ENCODE peak calls at places on chromosomes 1 and 21, in eight cellular contexts. X is CD4-positive, alpha-beta memory T cell; F is GM23338; J is astrocyte of the spinal cord; I is left lung; O is neural progenitor cell; U is brain microvascular endothelial cell; Z is psoas muscle. K is an unnamed sample.

GRCh38 chr1:1889847-1890505 is 911 bp downstream of the GNB1 start:
- DNase-seq in X (peak; percentile 40), F (peak; percentile 72), J (no peak), I (peak; percentile 97), O (peak; percentile 60), U (peak; percentile 19), Z (peak; percentile 82), K (peak; percentile 14)

GRCh38 chr1:154955039-154955717 is 721 bp downstream of the PBXIP1 start:
- DNase-seq in X (peak; percentile 98), F (peak; percentile 89), J (peak; percentile 80), I (no peak), O (peak; percentile 90), U (peak; percentile 90), Z (peak; percentile 71), K (peak; percentile 61)

GRCh38 chr1:169102567-169102966 is 3.9 kb upstream of the ATP1B1 start:
- DNase-seq in X (no peak), F (no peak), J (peak; percentile 88), I (peak; percentile 41), O (peak; percentile 43), U (peak; percentile 75), Z (no peak), K (peak; percentile 84)

GRCh38 chr1:19640363-19641316 is 3.5 kb upstream of the NBL1 start:
- DNase-seq in X (no peak), F (peak; percentile 88), J (peak; percentile 88), I (no peak), O (peak; percentile 94), U (peak; percentile 37), Z (no peak), K (no peak)

GRCh38 chr1:230851291-230851691 is 17.0 kb downstream of the C1orf198 start:
- DNase-seq in X (no peak), F (peak; percentile 65), J (peak; percentile 78), I (no peak), O (peak; percentile 58), U (peak; percentile 61), Z (no peak), K (no peak)

GRCh38 chr1:192555399-192555798 is 20.2 kb upstream of the RGS1 start:
- DNase-seq in X (no peak), F (no peak), J (no peak), I (no peak), O (no peak), U (no peak), Z (no peak), K (no peak)

GRCh38 chr1:227885648-227886502 is 61.9 kb downstream of the WNT9A start:
- DNase-seq in X (no peak), F (no peak), J (peak; percentile 40), I (peak; percentile 84), O (no peak), U (peak; percentile 45), Z (peak; percentile 84), K (peak; percentile 19)

GRCh38 chr1:48462716-48463285 is 9.2 kb downstream of the SPATA6 start:
- DNase-seq in X (no peak), F (peak; percentile 37), J (no peak), I (no peak), O (peak; percentile 12), U (no peak), Z (no peak), K (no peak)

GRCh38 chr1:66752000-66752592 is at the start of gene DYNLT5:
- DNase-seq in X (no peak), F (peak; percentile 80), J (peak; percentile 52), I (peak; percentile 92), O (peak; percentile 77), U (peak; percentile 56), Z (peak; percentile 72), K (peak; percentile 62)

GRCh38 chr21:35779690-35780570 is 280.4 kb downstream of the SETD4 start:
- DNase-seq in X (no peak), F (no peak), J (peak; percentile 84), I (no peak), O (no peak), U (peak; percentile 80), Z (no peak), K (peak; percentile 79)

GRCh38 chr1:28503117-28503516 is 2.7 kb upstream of the RCC1 start:
- DNase-seq in X (no peak), F (no peak), J (no peak), I (no peak), O (no peak), U (no peak), Z (no peak), K (no peak)

GRCh38 chr1:6367381-6368007 is 26.1 kb downstream of the ACOT7 start:
- DNase-seq in X (no peak), F (no peak), J (no peak), I (no peak), O (no peak), U (no peak), Z (no peak), K (peak; percentile 44)

GRCh38 chr1:8182034-8182761 is 135.7 kb upstream of the SLC45A1 start:
- DNase-seq in X (peak; percentile 79), F (no peak), J (peak; percentile 84), I (peak; percentile 2), O (no peak), U (peak; percentile 97), Z (no peak), K (peak; percentile 31)

GRCh38 chr1:202281316-202282016 is 60.3 kb downstream of the UBE2T start:
- DNase-seq in X (no peak), F (peak; percentile 15), J (peak; percentile 88), I (peak; percentile 39), O (no peak), U (peak; percentile 65), Z (no peak), K (peak; percentile 47)

GRCh38 chr1:235206533-235207201 is 45.6 kb upstream of the RBM34 start:
- DNase-seq in X (peak; percentile 20), F (no peak), J (peak; percentile 20), I (no peak), O (no peak), U (peak; percentile 11), Z (no peak), K (no peak)

GRCh38 chr1:200670215-200671118 is 760 bp upstream of the DDX59 start:
- DNase-seq in X (no peak), F (peak; percentile 49), J (peak; percentile 79), I (no peak), O (peak; percentile 36), U (no peak), Z (peak; percentile 66), K (no peak)

GRCh38 chr1:62906428-62906886 is 122.5 kb downstream of the ATG4C start:
- DNase-seq in X (no peak), F (peak; percentile 79), J (peak; percentile 6), I (no peak), O (peak; percentile 55), U (peak; percentile 10), Z (no peak), K (peak; percentile 1)

GRCh38 chr1:151547119-151547899 is 7.2 kb downstream of the TUFT1 start:
- DNase-seq in X (no peak), F (peak; percentile 90), J (peak; percentile 88), I (no peak), O (peak; percentile 65), U (peak; percentile 81), Z (peak; percentile 65), K (peak; percentile 92)

GRCh38 chr21:41878831-41879189 is 334 bp downstream of the PRDM15 start:
- DNase-seq in X (peak; percentile 71), F (peak; percentile 89), J (peak; percentile 85), I (peak; percentile 90), O (peak; percentile 91), U (peak; percentile 75), Z (peak; percentile 90), K (peak; percentile 84)
- H3K4me3 ChIP-seq in X (no peak overlapping the region), F (peak overlapping the region; percentile 90), J (peak overlapping the region; percentile 85), I (no peak overlapping the region), O (peak overlapping the region; percentile 83), U (peak overlapping the region; percentile 79), Z (peak overlapping the region; percentile 85), K (peak overlapping the region; percentile 88)

DNA sequence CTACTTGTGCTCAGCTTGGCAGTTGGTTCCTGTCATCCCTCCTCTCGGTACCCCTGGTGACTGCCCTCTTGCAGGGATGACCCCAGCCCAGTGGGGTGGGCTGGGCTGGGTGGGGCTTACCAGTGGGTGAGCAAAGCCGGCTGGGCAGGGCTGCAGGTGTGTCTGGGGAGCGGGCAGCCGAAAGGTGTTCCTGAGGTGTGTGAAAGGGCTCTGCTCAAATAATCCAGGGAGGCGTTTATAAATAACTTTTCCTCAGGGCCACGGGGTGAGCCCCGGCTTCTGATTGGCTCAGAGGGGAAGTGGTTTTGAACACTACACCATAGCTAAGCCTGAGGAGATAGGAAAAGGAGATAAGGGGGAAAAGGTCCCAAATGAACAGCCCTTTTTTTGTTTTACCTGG is at the start of gene SLC26A9:
- DNase-seq in X (no peak), F (no peak), J (no peak), I (no peak), O (no peak), U (no peak), Z (no peak), K (no peak)
- H3K4me3 ChIP-seq in X (no peak within 1 kb of the TSS), F (no peak within 1 kb of the TSS), J (no peak within 1 kb of the TSS), I (peak within 1 kb of the TSS; percentile 3), O (no peak within 1 kb of the TSS), U (no peak within 1 kb of the TSS), Z (no peak within 1 kb of the TSS), K (no peak within 1 kb of the TSS)

DNA sequence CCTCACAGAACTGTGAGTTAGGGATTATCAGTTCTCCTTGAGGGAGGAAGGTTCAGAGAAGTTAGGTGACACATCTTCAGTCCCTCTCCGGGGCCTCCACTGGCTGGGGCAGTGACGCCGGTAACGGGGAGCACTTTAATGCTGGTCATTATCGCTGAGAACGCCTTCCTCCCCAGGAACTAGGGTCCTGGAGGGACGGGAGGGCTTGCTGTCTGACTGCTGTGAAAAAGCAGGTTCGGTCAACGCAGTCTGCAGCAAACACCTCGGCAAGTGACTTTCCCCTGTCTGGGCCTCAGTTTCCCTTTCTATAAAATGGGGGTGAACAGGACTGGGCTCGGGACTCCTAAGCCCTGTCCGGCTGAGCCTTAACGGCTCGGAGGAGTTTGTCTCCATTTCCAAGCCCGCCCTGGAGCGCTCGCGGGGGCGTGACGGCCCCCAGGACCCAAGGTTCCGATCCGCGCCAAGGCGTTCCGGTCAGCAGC is 341 bp upstream of the TMEM61 start:
- DNase-seq in X (no peak), F (no peak), J (no peak), I (no peak), O (no peak), U (no peak), Z (no peak), K (no peak)
- H3K4me3 ChIP-seq in X (no peak overlapping the region), F (peak overlapping the region; percentile 62), J (peak overlapping the region; percentile 13), I (peak overlapping the region; percentile 35), O (peak overlapping the region; percentile 57), U (peak overlapping the region; percentile 34), Z (peak overlapping the region; percentile 74), K (peak overlapping the region; percentile 12)

DNA sequence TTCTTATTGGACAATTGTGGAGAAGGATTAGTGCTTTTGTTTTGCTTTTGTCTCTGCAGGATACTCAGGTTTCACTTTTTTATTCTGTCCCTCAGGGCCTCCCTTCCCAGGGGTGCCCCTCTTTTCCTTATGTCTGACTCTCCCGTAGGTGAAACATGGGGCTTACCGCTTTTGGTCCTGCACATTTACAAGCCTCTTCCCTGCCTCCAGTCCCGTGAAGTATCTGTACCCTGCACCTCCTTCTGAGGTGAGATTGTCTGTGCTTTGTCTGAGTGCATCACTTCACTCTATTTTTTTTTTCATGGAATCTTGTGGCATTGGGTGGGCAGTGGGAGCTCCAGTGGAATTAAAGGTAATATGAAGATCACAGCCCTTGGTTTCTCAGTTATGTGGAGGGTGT is 758.1 kb upstream of the TPTE start:
- DNase-seq in X (no peak), F (no peak), J (no peak), I (no peak), O (no peak), U (no peak), Z (no peak), K (no peak)
- H3K4me3 ChIP-seq in X (no peak overlapping the region), F (no peak overlapping the region), J (no peak overlapping the region), I (no peak overlapping the region), O (no peak overlapping the region), U (no peak overlapping the region), Z (no peak overlapping the region), K (no peak overlapping the region)